ENCODE peak calls at places on chromosome 6, in eight cellular contexts. S is activated naive CD8-positive, alpha-beta T cell treated with anti-CD3 and anti-CD28 coated beads for 36 hours; W is activated T-cell treated with anti-CD3 and anti-CD28 coated beads for 4 hours; V is hypothalamus; N is stimulated activated CD8-positive, alpha-beta memory T cell treated with anti-CD3 and anti-CD28 coated beads, Interleukin-7, amount 100 ng/mL, for 1 hour; I is mesothelial cell of epicardium; U is D341Med; A is effector memory CD8-positive, alpha-beta T cell. F is an unnamed sample.

GRCh38 chr6:31079656-31080261 is 32.6 kb downstream of the C6orf15 start:
- DNase-seq in S (peak; percentile 66), W (peak; percentile 61), V (no peak), N (peak; percentile 46), I (peak; percentile 32), U (peak; percentile 72), A (peak; percentile 59), F (peak; percentile 75)

GRCh38 chr6:37980222-37980595 is 160.7 kb downstream of the ZFAND3 start:
- DNase-seq in S (no peak), W (no peak), V (no peak), N (no peak), I (no peak), U (no peak), A (no peak), F (no peak)

GRCh38 chr6:92623441-92623840 is 795.9 kb downstream of the EPHA7 start:
- DNase-seq in S (no peak), W (no peak), V (no peak), N (no peak), I (no peak), U (no peak), A (no peak), F (no peak)

GRCh38 chr6:43910638-43911353 is 140.8 kb downstream of the VEGFA start:
- DNase-seq in S (no peak), W (no peak), V (no peak), N (no peak), I (no peak), U (no peak), A (no peak), F (no peak)

GRCh38 chr6:30364591-30364990 is 19.6 kb downstream of the RPP21 start:
- DNase-seq in S (no peak), W (no peak), V (no peak), N (no peak), I (no peak), U (no peak), A (no peak), F (no peak)

GRCh38 chr6:18742406-18742805 is 355.3 kb downstream of the RNF144B start:
- DNase-seq in S (no peak), W (no peak), V (no peak), N (no peak), I (no peak), U (no peak), A (no peak), F (no peak)

GRCh38 chr6:166720859-166721258 is 93.8 kb upstream of the RPS6KA2 start:
- DNase-seq in S (no peak), W (no peak), V (no peak), N (no peak), I (no peak), U (no peak), A (no peak), F (no peak)

GRCh38 chr6:160356074-160356754 is 8.0 kb downstream of the SLC22A3 start:
- DNase-seq in S (no peak), W (no peak), V (no peak), N (no peak), I (no peak), U (no peak), A (no peak), F (no peak)

GRCh38 chr6:109478222-109478805 is 4.7 kb downstream of the ZBTB24 start:
- DNase-seq in S (no peak), W (no peak), V (no peak), N (no peak), I (no peak), U (no peak), A (no peak), F (no peak)

GRCh38 chr6:135753196-135753595 is 98.3 kb upstream of the PDE7B start:
- DNase-seq in S (no peak), W (no peak), V (no peak), N (no peak), I (no peak), U (no peak), A (no peak), F (no peak)

GRCh38 chr6:52524921-52525320 is 51.9 kb downstream of the TRAM2 start:
- DNase-seq in S (no peak), W (no peak), V (no peak), N (no peak), I (no peak), U (peak; percentile 81), A (no peak), F (no peak)

GRCh38 chr6:82711992-82712788 is 348.6 kb downstream of the TPBG start:
- DNase-seq in S (no peak), W (no peak), V (no peak), N (no peak), I (no peak), U (no peak), A (no peak), F (no peak)

GRCh38 chr6:18350728-18351127 is 36.4 kb upstream of the RNF144B start:
- DNase-seq in S (no peak), W (no peak), V (no peak), N (no peak), I (no peak), U (no peak), A (no peak), F (no peak)

GRCh38 chr6:118932421-118932820 is 2.5 kb downstream of the MCM9 start:
- DNase-seq in S (no peak), W (no peak), V (no peak), N (no peak), I (no peak), U (no peak), A (no peak), F (no peak)

GRCh38 chr6:100255701-100256100 is 209.0 kb downstream of the SIM1 start:
- DNase-seq in S (no peak), W (no peak), V (no peak), N (no peak), I (no peak), U (no peak), A (no peak), F (no peak)

GRCh38 chr6:36649721-36650484 is 28.6 kb upstream of the CDKN1A start:
- DNase-seq in S (no peak), W (no peak), V (no peak), N (no peak), I (no peak), U (no peak), A (no peak), F (no peak)

GRCh38 chr6:106612956-106613516 is 16.3 kb downstream of the RTN4IP1 start:
- DNase-seq in S (no peak), W (no peak), V (no peak), N (no peak), I (no peak), U (no peak), A (no peak), F (no peak)